ENCODE peak calls at places on chromosomes 3 and 15, in five cellular contexts. O is tibial artery, J is ascending aorta, M is bronchial epithelial cell, Y is Peyer's patch. F is an unnamed sample.

GRCh38 chr3:44870375-44871061 is 3.9 kb upstream of the TGM4 start:
- DNase-seq in O (no peak), J (no peak), Y (no peak), M (no peak), F (no peak)

GRCh38 chr3:31532587-31533168 is at the start of gene STT3B:
- DNase-seq in J (no peak), O (peak; percentile 74), M (peak; percentile 64), Y (peak; percentile 91), F (peak; percentile 58)

GRCh38 chr3:174016186-174016585 is 618.6 kb downstream of the NLGN1 start:
- DNase-seq in O (no peak), M (peak; percentile 91), Y (no peak), J (no peak), F (no peak)

GRCh38 chr3:179563298-179563934 is 690 bp downstream of the ACTL6A start:
- DNase-seq in O (peak; percentile 63), M (peak; percentile 70), Y (peak; percentile 85), J (peak; percentile 9), F (peak; percentile 55)

GRCh38 chr3:117661636-117662095 is 952.1 kb downstream of the TUSC7 start:
- DNase-seq in M (peak; percentile 54), O (no peak), Y (no peak), J (no peak), F (no peak)

GRCh38 chr15:101372960-101373525 is 78.0 kb upstream of the SNRPA1 start:
- DNase-seq in O (no peak), M (no peak), J (no peak), Y (no peak), F (no peak)

GRCh38 chr3:139117136-139117675 is 72.5 kb upstream of the PRR23C start:
- DNase-seq in O (no peak), M (peak; percentile 64), J (no peak), Y (no peak), F (no peak)

GRCh38 chr3:58998476-58999117 is 51.2 kb downstream of the CFAP20DC start:
- DNase-seq in J (no peak), M (peak; percentile 100), O (no peak), Y (no peak), F (no peak)

GRCh38 chr3:2523251-2523836 is 424.7 kb downstream of the CNTN4 start:
- DNase-seq in J (no peak), Y (no peak), M (no peak), O (no peak), F (no peak)

GRCh38 chr15:66095871-66096710 is 157.5 kb downstream of the MEGF11 start:
- DNase-seq in O (no peak), Y (peak; percentile 32), J (no peak), M (no peak), F (no peak)

GRCh38 chr3:45199837-45200648 is 26.0 kb downstream of the TMEM158 start:
- DNase-seq in J (no peak), M (peak; percentile 100), Y (peak; percentile 82), O (no peak), F (peak; percentile 59)

GRCh38 chr15:47987908-47988532 is 132.8 kb upstream of the SLC24A5 start:
- DNase-seq in M (peak; percentile 58), J (no peak), Y (peak; percentile 57), O (no peak), F (peak; percentile 36)

GRCh38 chr3:33942483-33943150 is 144.2 kb downstream of the PDCD6IP start:
- DNase-seq in Y (no peak), O (no peak), J (no peak), M (peak; percentile 92), F (no peak)

GRCh38 chr15:84822774-84823579 is 5.8 kb downstream of the ALPK3 start:
- DNase-seq in Y (no peak), O (no peak), M (no peak), J (no peak), F (no peak)

GRCh38 chr15:31483053-31483923 is 156.7 kb downstream of the KLF13 start:
- DNase-seq in Y (peak; percentile 61), J (no peak), M (no peak), O (no peak), F (no peak)

GRCh38 chr15:48865387-48866079 is 12.4 kb upstream of the EID1 start:
- DNase-seq in O (no peak), Y (no peak), J (no peak), M (no peak), F (peak; percentile 18)

GRCh38 chr3:11185564-11186317 is 31.4 kb downstream of the HRH1 start:
- DNase-seq in O (peak; percentile 79), J (peak; percentile 48), M (peak; percentile 97), Y (peak; percentile 62), F (no peak)

GRCh38 chr15:52050416-52050815 is 31.4 kb downstream of the MAPK6 start:
- DNase-seq in O (no peak), Y (no peak), J (no peak), M (peak; percentile 77), F (no peak)

GRCh38 chr3:128434524-128434923 is 32.2 kb downstream of the DNAJB8 start:
- DNase-seq in J (no peak), O (no peak), Y (no peak), M (no peak), F (no peak)

GRCh38 chr3:16494906-16495580 is 18.5 kb downstream of the RFTN1 start:
- DNase-seq in Y (peak; percentile 29), M (no peak), J (no peak), O (no peak), F (no peak)

GRCh38 chr3:25789209-25789595 is 688 bp upstream of the OXSM start:
- DNase-seq in M (no peak), J (no peak), O (no peak), Y (no peak), F (no peak)

GRCh38 chr3:135038191-135038590 is 243.1 kb downstream of the EPHB1 start:
- DNase-seq in O (no peak), M (no peak), Y (no peak), J (no peak), F (no peak)

GRCh38 chr3:99708207-99708745 is 69.9 kb downstream of the COL8A1 start:
- DNase-seq in O (no peak), J (no peak), Y (no peak), M (no peak), F (no peak)

GRCh38 chr15:29914441-29915053 is 92.3 kb upstream of the TJP1 start:
- DNase-seq in Y (no peak), J (no peak), M (no peak), O (no peak), F (no peak)

DNA sequence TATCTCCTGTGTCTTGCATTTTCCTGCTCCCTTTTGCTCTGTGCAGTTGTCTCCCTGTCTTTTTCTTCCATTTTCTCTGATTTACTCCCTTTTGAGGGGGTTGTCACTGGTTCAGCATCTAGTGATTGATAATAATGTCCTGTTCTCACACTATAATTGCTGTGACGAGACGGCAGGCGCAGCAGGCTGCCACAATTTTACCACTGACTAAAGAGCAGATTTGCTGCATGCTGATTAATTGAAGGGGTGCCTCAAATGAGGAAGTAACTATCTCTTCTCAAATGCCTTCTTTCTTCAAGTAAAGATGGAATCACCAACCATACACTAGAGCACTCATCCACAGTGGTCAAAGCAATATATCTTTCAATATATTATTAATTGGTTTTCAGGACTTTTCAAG is 219.3 kb downstream of the CBLB start:
- DNase-seq in J (no peak), M (no peak), O (no peak), Y (no peak), F (no peak)
- H3K36me3 ChIP-seq in J (no peaks in the 10 kb centered on the region), M (no peaks in the 10 kb centered on the region), O (no peaks in the 10 kb centered on the region), Y (no peaks in the 10 kb centered on the region), F (no peaks in the 10 kb centered on the region)

DNA sequence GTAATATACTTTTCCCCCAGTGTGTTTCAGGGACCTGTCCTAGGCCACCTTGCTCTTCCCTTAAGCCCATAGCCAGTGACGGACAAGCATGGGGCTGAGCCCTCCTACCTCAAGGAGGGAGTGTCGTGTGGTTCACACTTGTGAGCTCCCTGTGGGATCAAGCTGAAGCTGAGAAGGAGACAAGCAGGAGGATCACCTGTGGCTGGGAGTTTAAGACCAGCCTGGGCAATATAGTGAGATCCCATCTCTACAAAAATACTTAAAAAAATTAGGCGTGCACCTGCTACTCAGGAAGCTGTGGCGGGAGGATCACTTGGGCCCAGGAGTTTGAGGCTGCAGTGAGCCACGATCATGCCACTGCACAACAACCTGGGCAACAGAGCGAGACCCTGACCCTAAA is 76.7 kb upstream of the RPL35A start:
- DNase-seq in J (no peak), Y (no peak), M (no peak), O (no peak), F (no peak)
- H3K36me3 ChIP-seq in J (peaks cover 85% of the 10 kb centered on the region), Y (peaks cover 69% of the 10 kb centered on the region), M (peaks cover 6% of the 10 kb centered on the region), O (peaks cover 87% of the 10 kb centered on the region), F (peaks cover 61% of the 10 kb centered on the region)

GRCh38 chr15:79316864-79317263 is 6.0 kb downstream of the TMED3 start:
- DNase-seq in M (no peak), Y (no peak), J (no peak), O (no peak), F (no peak)

GRCh38 chr15:79314811-79315210 is 3.9 kb downstream of the TMED3 start:
- DNase-seq in M (peak; percentile 86), Y (no peak), J (no peak), O (no peak), F (no peak)

GRCh38 chr15:79311901-79312553 is 1.1 kb downstream of the TMED3 start:
- DNase-seq in M (no peak), J (no peak), O (no peak), Y (no peak), F (no peak)

GRCh38 chr15:79314186-79314585 is 3.3 kb downstream of the TMED3 start:
- DNase-seq in J (no peak), Y (no peak), O (no peak), M (no peak), F (no peak)

DNA sequence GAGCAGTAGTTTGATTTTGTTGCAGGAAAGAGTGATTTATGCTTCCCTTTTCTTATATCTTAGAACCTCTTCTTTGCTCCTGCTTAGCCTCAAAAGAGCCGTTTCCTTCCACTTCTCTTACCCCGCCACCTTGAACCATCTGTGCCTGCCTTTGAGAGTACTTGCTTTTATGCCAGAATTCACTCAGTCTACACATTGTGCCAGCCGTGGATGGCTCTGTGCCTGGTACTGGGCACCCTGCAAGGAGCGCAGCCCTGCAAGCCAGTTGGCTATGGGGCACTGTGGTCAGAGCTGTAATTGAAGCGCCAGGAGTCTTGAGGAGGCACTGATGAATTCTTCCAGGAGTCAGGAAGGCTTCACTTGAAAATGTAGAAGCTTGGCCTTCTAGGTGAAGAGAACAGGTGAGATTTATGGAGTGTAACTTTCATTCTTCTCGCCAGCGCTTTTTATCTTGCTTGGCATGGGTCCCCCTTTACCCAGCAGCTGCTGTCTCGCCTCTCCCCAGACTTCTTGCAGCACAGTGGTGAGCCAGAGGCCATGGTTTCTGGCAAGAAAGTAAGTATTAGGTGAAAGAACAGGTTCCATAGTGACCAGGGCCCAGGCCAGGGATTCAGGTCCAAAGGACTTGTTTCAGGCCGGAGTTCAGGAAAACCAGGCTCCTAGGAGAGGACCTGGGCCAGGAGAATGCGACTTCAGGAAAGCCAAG is 4.9 kb downstream of the TMED3 start:
- DNase-seq in M (no peak), Y (no peak), O (no peak), J (no peak), F (no peak)
- H3K36me3 ChIP-seq in M (peaks cover 26% of the 10 kb centered on the region), Y (peaks cover 59% of the 10 kb centered on the region), O (peaks cover 61% of the 10 kb centered on the region), J (peaks cover 55% of the 10 kb centered on the region), F (peaks cover 77% of the 10 kb centered on the region)

DNA sequence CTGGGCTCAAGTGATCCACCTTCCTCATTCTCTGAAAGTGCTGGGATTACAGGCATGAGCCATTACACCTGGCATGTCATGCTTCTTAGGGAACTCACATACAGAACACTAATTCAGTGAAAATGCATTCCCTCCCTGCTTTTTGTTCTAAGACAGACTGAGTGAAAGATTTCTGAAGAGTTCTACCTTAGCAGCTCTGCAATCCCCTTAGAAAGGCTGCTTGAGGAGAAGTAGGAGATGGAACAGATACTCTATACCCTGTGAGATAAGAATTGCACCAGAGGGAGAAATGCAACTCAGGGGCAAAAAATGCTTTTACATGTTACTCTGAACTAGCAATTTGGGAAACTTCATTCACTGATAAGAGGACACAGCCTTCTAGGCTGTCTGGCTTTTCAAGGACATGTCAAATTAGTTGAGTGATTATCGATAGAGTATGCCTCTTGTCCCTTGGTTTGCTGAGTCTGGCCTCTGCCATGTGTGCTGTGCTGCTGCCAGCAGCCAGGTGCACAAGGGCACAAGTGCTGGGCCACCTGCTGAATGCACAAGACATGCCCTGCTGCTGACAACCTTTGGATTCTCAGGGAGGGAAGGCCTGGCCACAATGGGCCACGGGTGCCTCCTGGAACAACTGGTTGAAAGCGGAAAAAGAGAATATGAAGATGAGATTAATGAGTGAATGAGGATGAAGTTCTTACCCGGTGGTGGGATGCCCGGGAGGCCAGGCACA is 17.8 kb downstream of the UQCC5 start:
- DNase-seq in Y (no peak), J (no peak), O (no peak), M (no peak), F (no peak)
- H3K36me3 ChIP-seq in Y (peaks cover 77% of the 10 kb centered on the region), J (peaks cover 69% of the 10 kb centered on the region), O (peaks cover 53% of the 10 kb centered on the region), M (peaks cover 6% of the 10 kb centered on the region), F (peaks cover 78% of the 10 kb centered on the region)